ENCODE peak calls at places on chromosomes 3 and 15, in seven cellular contexts. J, W, V, P, R, L and Z are unnamed samples.

GRCh38 chr3:49017646-49017977 is 768 bp downstream of the DALRD3 start:
- DNase-seq in J (no peak), W (no peak), V (no peak), P (no peak), R (no peak), L (peak), Z (no peak)

GRCh38 chr3:14371573-14372474 is 30.6 kb upstream of the SLC6A6 start:
- DNase-seq in J (no peak), W (peak), V (no peak), P (peak), R (no peak), L (peak), Z (no peak)

GRCh38 chr15:101170568-101171350 is 81.1 kb downstream of the CHSY1 start:
- DNase-seq in J (no peak), W (no peak), V (peak), P (no peak), R (no peak), L (no peak), Z (no peak)

GRCh38 chr3:126544596-126545281 is 14.0 kb downstream of the C3orf22 start:
- DNase-seq in J (no peak), W (no peak), V (peak), P (no peak), R (no peak), L (peak), Z (no peak)

GRCh38 chr3:192494176-192494575 is 233.2 kb downstream of the FGF12 start:
- DNase-seq in J (no peak), W (peak), V (no peak), P (peak), R (no peak), L (no peak), Z (no peak)

GRCh38 chr15:63476229-63476632 is 28.2 kb upstream of the USP3 start:
- DNase-seq in J (no peak), W (peak), V (no peak), P (no peak), R (no peak), L (no peak), Z (no peak)

GRCh38 chr3:122092460-122093165 is 37.5 kb downstream of the CD86 start:
- DNase-seq in J (peak), W (no peak), V (no peak), P (peak), R (no peak), L (peak), Z (no peak)

GRCh38 chr3:155029941-155030340 is 50.2 kb upstream of the MME start:
- DNase-seq in J (no peak), W (no peak), V (no peak), P (no peak), R (no peak), L (no peak), Z (no peak)

GRCh38 chr3:50610992-50611463 is 546 bp downstream of the CISH start:
- DNase-seq in J (no peak), W (no peak), V (no peak), P (no peak), R (no peak), L (no peak), Z (no peak)

GRCh38 chr15:64275934-64276333 is 80.0 kb downstream of the CSNK1G1 start:
- DNase-seq in J (no peak), W (no peak), V (no peak), P (no peak), R (no peak), L (no peak), Z (no peak)

GRCh38 chr3:62558549-62559112 is 185.3 kb upstream of the FEZF2 start:
- DNase-seq in J (peak), W (no peak), V (no peak), P (no peak), R (no peak), L (no peak), Z (no peak)

GRCh38 chr15:89068325-89068784 is 19.9 kb upstream of the ABHD2 start:
- DNase-seq in J (no peak), W (peak), V (peak), P (peak), R (no peak), L (no peak), Z (no peak)

GRCh38 chr3:125075738-125076137 is 19.9 kb upstream of the HEG1 start:
- DNase-seq in J (no peak), W (no peak), V (no peak), P (no peak), R (no peak), L (no peak), Z (no peak)

GRCh38 chr15:76059320-76060097 is at the start of gene TMEM266:
- DNase-seq in J (no peak), W (no peak), V (no peak), P (no peak), R (no peak), L (peak), Z (peak)

GRCh38 chr3:9769426-9770275 is at the start of gene CAMK1:
- DNase-seq in J (no peak), W (no peak), V (no peak), P (no peak), R (peak), L (peak), Z (peak)

GRCh38 chr3:178434206-178434805 is 101.9 kb upstream of the KCNMB2 start:
- DNase-seq in J (no peak), W (peak), V (no peak), P (peak), R (no peak), L (no peak), Z (no peak)

GRCh38 chr15:78162038-78162437 is 12.9 kb downstream of the IDH3A start:
- DNase-seq in J (peak), W (no peak), V (no peak), P (peak), R (peak), L (no peak), Z (no peak)

GRCh38 chr3:19946291-19946831 is 536 bp upstream of the RAB5A start:
- DNase-seq in J (no peak), W (no peak), V (no peak), P (no peak), R (no peak), L (no peak), Z (no peak)